ENCODE peak calls at places on chromosomes 16 and 17, in four cellular contexts. A, Y, H and P are unnamed samples.

GRCh38 chr16:86519649-86520316 is 9.5 kb downstream of the FOXF1 start:
- DNase-seq in A (peak; percentile 24), Y (peak; percentile 40), H (peak; percentile 63), P (peak; percentile 89)

GRCh38 chr16:30660424-30661251 is 2.4 kb downstream of the FBRS start:
- DNase-seq in A (peak; percentile 87), Y (peak; percentile 67), H (no peak), P (no peak)

GRCh38 chr17:29210879-29211278 is 30.7 kb upstream of the MYO18A start:
- DNase-seq in A (no peak), Y (no peak), H (no peak), P (no peak)

GRCh38 chr16:77680496-77680895 is 41.8 kb upstream of the NUDT7 start:
- DNase-seq in A (no peak), Y (no peak), H (no peak), P (no peak)

GRCh38 chr17:27236710-27237315 is 57.1 kb upstream of the WSB1 start:
- DNase-seq in A (peak; percentile 51), Y (peak; percentile 63), H (peak; percentile 61), P (peak; percentile 87)

GRCh38 chr16:75909746-75910145 is 183.5 kb upstream of the CPHXL start:
- DNase-seq in A (no peak), Y (no peak), H (no peak), P (no peak)

GRCh38 chr17:7846063-7846735 is 8.7 kb upstream of the TMEM88 start:
- DNase-seq in A (no peak), Y (no peak), H (no peak), P (peak; percentile 69)

GRCh38 chr16:85473909-85474640 is 139.0 kb upstream of the GSE1 start:
- DNase-seq in A (no peak), Y (no peak), H (no peak), P (peak; percentile 63)

GRCh38 chr16:70422543-70422942 is 16.4 kb downstream of the ST3GAL2 start:
- DNase-seq in A (no peak), Y (no peak), H (no peak), P (no peak)

GRCh38 chr17:74190154-74190553 is 13.3 kb upstream of the RPL38 start:
- DNase-seq in A (no peak), Y (no peak), H (peak; percentile 66), P (no peak)

GRCh38 chr16:13864689-13865088 is 55.3 kb upstream of the ERCC4 start:
- DNase-seq in A (no peak), Y (no peak), H (no peak), P (no peak)

GRCh38 chr17:60600490-60601431 is 768 bp downstream of the PPM1D start:
- DNase-seq in A (peak; percentile 52), Y (peak; percentile 31), H (peak; percentile 84), P (peak; percentile 87)

GRCh38 chr17:41009936-41010335 is 1.0 kb upstream of the KRTAP3-1 start:
- DNase-seq in A (no peak), Y (no peak), H (no peak), P (no peak)

GRCh38 chr17:4968166-4968915 is 724 bp upstream of the SPAG7 start:
- DNase-seq in A (no peak), Y (no peak), H (no peak), P (no peak)

GRCh38 chr16:53129281-53130192 is 74.7 kb downstream of the CHD9 start:
- DNase-seq in A (no peak), Y (no peak), H (no peak), P (no peak)

GRCh38 chr17:75749545-75750389 is 15.2 kb downstream of the GALK1 start:
- DNase-seq in A (peak; percentile 80), Y (peak; percentile 85), H (no peak), P (peak; percentile 94)

GRCh38 chr17:43438626-43439529 is 40.1 kb downstream of the ARL4D start:
- DNase-seq in A (no peak), Y (no peak), H (no peak), P (no peak)

GRCh38 chr17:1762233-1762905 is 509 bp downstream of the SERPINF1 start:
- DNase-seq in A (no peak), Y (no peak), H (no peak), P (peak; percentile 86)

GRCh38 chr17:49130891-49131290 is 1.7 kb upstream of the B4GALNT2 start:
- DNase-seq in A (no peak), Y (no peak), H (no peak), P (no peak)

GRCh38 chr17:49136335-49136734 is 3.8 kb downstream of the B4GALNT2 start:
- DNase-seq in A (no peak), Y (no peak), H (no peak), P (no peak)

GRCh38 chr17:49132699-49133364 is at the start of gene B4GALNT2:
- DNase-seq in A (peak; percentile 4), Y (no peak), H (no peak), P (no peak)

GRCh38 chr17:49132317-49132698 is 261 bp upstream of the B4GALNT2 start:
- DNase-seq in A (no peak), Y (no peak), H (no peak), P (no peak)
- H3K36me3 ChIP-seq in A (no peaks in the 10 kb centered on the region), Y (no peaks in the 10 kb centered on the region), H (no peaks in the 10 kb centered on the region), P (no peaks in the 10 kb centered on the region)

DNA sequence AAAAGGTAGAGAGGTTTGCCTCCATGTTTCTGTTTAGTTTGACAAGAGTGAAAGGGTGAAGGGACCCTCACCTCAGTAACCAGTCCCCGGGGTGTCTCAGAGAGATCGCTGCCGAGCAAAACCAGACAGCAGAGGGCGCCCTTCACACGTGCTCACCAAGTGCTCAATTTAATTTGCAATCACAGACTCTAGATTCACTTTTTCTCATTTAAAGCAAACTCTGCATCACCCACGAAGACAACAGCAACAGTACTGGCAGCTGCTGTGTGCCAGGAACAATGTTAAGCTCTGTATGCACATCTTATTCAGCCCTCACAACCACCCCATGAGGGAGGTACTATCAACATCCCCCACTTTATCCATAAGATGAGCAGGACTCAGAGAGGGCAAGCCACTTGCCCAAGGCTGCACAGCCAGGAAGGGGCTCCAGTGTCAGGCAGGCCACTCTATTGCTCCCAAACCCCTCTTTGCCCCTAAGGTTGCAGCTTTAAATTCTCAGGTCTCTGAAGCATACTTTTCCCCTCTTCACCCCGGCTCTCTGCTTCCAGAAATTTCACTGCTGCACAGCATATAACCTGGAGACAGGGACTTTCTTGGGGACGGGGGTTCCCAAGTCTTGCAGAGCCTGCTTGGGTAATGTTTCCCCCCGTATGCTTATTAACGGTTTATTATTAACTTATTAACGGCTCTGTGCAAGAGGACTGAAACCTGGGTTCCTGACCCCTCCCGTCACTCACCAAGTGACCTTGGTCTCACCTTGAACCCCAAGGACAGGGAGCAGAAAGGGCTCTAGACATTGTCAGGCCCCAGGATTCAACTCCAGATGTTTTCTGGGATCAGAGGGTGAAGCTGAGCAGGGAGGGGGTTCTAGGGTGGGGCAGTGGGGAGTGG is 70.9 kb downstream of the CNGB1 start:
- DNase-seq in A (peak; percentile 67), Y (peak; percentile 66), H (peak; percentile 59), P (peak; percentile 79)
- H3K27ac ChIP-seq in A (no peak overlapping the region), Y (no peak overlapping the region), H (no peak overlapping the region), P (no peak overlapping the region)

GRCh38 chr16:8920676-8921625 is 38.8 kb downstream of the LITAFD start:
- DNase-seq in A (no peak), Y (no peak), H (no peak), P (no peak)
- H3K36me3 ChIP-seq in A (peaks cover 64% of the 10 kb centered on the region), Y (peaks cover 49% of the 10 kb centered on the region), H (peaks cover 57% of the 10 kb centered on the region), P (peaks cover 21% of the 10 kb centered on the region)

GRCh38 chr17:81049372-81049911 is 14.5 kb downstream of the BAIAP2 start:
- DNase-seq in A (no peak), Y (no peak), H (no peak), P (no peak)

GRCh38 chr17:81048827-81049371 is 13.9 kb downstream of the BAIAP2 start:
- DNase-seq in A (no peak), Y (no peak), H (no peak), P (no peak)

GRCh38 chr17:81052199-81052997 is 17.4 kb downstream of the BAIAP2 start:
- DNase-seq in A (no peak), Y (no peak), H (no peak), P (no peak)

GRCh38 chr17:81050645-81051625 is 16.0 kb downstream of the BAIAP2 start:
- DNase-seq in A (no peak), Y (no peak), H (no peak), P (no peak)

DNA sequence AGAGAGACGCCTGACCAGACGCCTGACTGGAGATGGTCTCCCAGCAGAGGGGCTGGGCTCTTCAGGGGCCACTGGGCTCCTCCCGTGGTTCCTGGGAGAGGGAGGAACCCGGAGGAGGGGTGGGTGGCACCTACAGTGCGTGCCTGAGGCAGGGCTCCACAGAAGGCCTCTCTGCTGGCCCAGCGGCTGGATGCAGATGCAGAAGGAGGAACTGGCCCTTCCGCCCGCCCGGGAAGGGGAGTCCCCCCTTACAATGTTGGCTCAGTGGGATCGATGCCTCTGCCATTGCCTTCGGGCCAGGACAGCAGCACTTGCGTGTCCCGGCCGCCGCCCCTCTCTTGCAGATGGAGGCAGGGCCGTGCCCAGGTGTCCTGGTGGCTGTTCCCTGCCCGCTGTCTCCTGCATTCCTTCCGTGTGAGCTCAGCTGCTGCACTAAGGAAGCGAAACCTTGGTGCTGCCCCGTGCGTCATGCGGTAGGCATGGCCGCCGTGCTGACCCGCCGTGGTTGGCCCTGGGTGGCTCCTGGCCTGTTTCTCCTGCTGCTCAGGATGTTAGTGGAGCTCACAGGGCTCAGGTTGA is 15.1 kb downstream of the BAIAP2 start:
- DNase-seq in A (no peak), Y (no peak), H (peak; percentile 91), P (no peak)
- H3K27ac ChIP-seq in A (no peak overlapping the region), Y (no peak overlapping the region), H (peak overlapping the region; percentile 94), P (peak overlapping the region; percentile 92)

GRCh38 chr16:67128417-67128816 is 18.7 kb downstream of the PHAF1 start:
- DNase-seq in A (no peak), Y (no peak), H (no peak), P (no peak)

GRCh38 chr16:67129422-67129821 is 19.7 kb downstream of the PHAF1 start:
- DNase-seq in A (no peak), Y (no peak), H (no peak), P (no peak)

GRCh38 chr16:67128887-67129286 is 19.1 kb downstream of the PHAF1 start:
- DNase-seq in A (no peak), Y (no peak), H (no peak), P (no peak)
- H3K36me3 ChIP-seq in A (peaks cover 16% of the 10 kb centered on the region), Y (peaks cover 16% of the 10 kb centered on the region), H (peaks cover 18% of the 10 kb centered on the region), P (peaks cover 25% of the 10 kb centered on the region)